ENCODE peak calls at places on chromosomes 6 and 20, in seven cellular contexts. N, X, H, B, W, Q and T are unnamed samples.

GRCh38 chr6:15090145-15090579 is 155.7 kb upstream of the JARID2 start:
- DNase-seq in N (no peak), X (no peak), H (no peak), B (no peak), W (no peak), Q (no peak), T (no peak)

GRCh38 chr6:27096834-27097511 is 150.5 kb upstream of the PRSS16 start:
- DNase-seq in N (no peak), X (no peak), H (peak), B (no peak), W (peak), Q (no peak), T (peak)

GRCh38 chr6:125858427-125859320 is 67.9 kb downstream of the NCOA7 start:
- DNase-seq in N (no peak), X (peak), H (peak), B (peak), W (no peak), Q (no peak), T (peak)

GRCh38 chr6:137520520-137520919 is 26.3 kb upstream of the OLIG3 start:
- DNase-seq in N (no peak), X (no peak), H (no peak), B (no peak), W (no peak), Q (no peak), T (no peak)

GRCh38 chr20:57619053-57619831 is 984 bp downstream of the ZBP1 start:
- DNase-seq in N (peak), X (peak), H (no peak), B (no peak), W (peak), Q (peak), T (no peak)

GRCh38 chr6:48765352-48765961 is 654.5 kb upstream of the PTCHD4 start:
- DNase-seq in N (no peak), X (no peak), H (peak), B (peak), W (no peak), Q (no peak), T (peak)

GRCh38 chr6:90678049-90678779 is 91.3 kb upstream of the MAP3K7 start:
- DNase-seq in N (no peak), X (no peak), H (no peak), B (no peak), W (no peak), Q (no peak), T (no peak)

GRCh38 chr6:70210462-70210861 is 92.4 kb downstream of the COL9A1 start:
- DNase-seq in N (no peak), X (no peak), H (no peak), B (no peak), W (no peak), Q (no peak), T (no peak)

GRCh38 chr6:37103169-37104039 is 66.5 kb upstream of the PIM1 start:
- DNase-seq in N (no peak), X (no peak), H (peak), B (peak), W (no peak), Q (no peak), T (no peak)

GRCh38 chr6:150761771-150762170 is 103.7 kb upstream of the MTHFD1L start:
- DNase-seq in N (no peak), X (no peak), H (no peak), B (no peak), W (no peak), Q (no peak), T (no peak)

GRCh38 chr20:53124075-53124532 is 151.9 kb downstream of the TSHZ2 start:
- DNase-seq in N (no peak), X (no peak), H (no peak), B (no peak), W (no peak), Q (no peak), T (no peak)

GRCh38 chr6:16229710-16230109 is 8.7 kb upstream of the GMPR start:
- DNase-seq in N (no peak), X (no peak), H (no peak), B (no peak), W (no peak), Q (no peak), T (no peak)

GRCh38 chr6:151352410-151353399 is 38.7 kb downstream of the ZBTB2 start:
- DNase-seq in N (no peak), X (no peak), H (no peak), B (no peak), W (no peak), Q (no peak), T (no peak)